ENCODE peak calls at places on chromosomes 12 and 14, in seven cellular contexts. L is testis, E is cardiac muscle cell, U is GM12865, W is fibroblast of pulmonary artery, A is A673, C is bronchial epithelial cell. Q is an unnamed sample.

GRCh38 chr12:49750027-49750977 is 8.9 kb downstream of the TMBIM6 start:
- DNase-seq in L (no peak), E (peak; percentile 76), U (peak; percentile 73), W (peak; percentile 70), A (no peak), C (peak; percentile 94), Q (peak; percentile 5)

GRCh38 chr14:77868552-77869300 is 68.8 kb downstream of the ADCK1 start:
- DNase-seq in L (no peak), E (no peak), U (no peak), W (no peak), A (no peak), C (no peak), Q (no peak)

GRCh38 chr14:54169254-54169924 is 212.8 kb upstream of the BMP4 start:
- DNase-seq in L (no peak), E (no peak), U (no peak), W (peak; percentile 23), A (no peak), C (peak; percentile 78), Q (peak; percentile 99)

GRCh38 chr14:99971929-99972747 is 93.1 kb upstream of the EVL start:
- DNase-seq in L (no peak), E (peak; percentile 14), U (peak; percentile 16), W (no peak), A (peak; percentile 39), C (no peak), Q (no peak)

GRCh38 chr12:132277374-132277801 is 52.0 kb downstream of the GALNT9 start:
- DNase-seq in L (no peak), E (no peak), U (no peak), W (no peak), A (no peak), C (peak; percentile 5), Q (no peak)

GRCh38 chr12:94305293-94305957 is 154.2 kb downstream of the CEP83 start:
- DNase-seq in L (no peak), E (peak; percentile 16), U (peak; percentile 76), W (no peak), A (no peak), C (peak; percentile 38), Q (no peak)

GRCh38 chr12:1993341-1993740 is 10.9 kb downstream of the DCP1B start:
- DNase-seq in L (no peak), E (peak; percentile 86), U (no peak), W (peak; percentile 89), A (peak; percentile 28), C (peak; percentile 96), Q (peak; percentile 78)

GRCh38 chr12:54138219-54138618 is 50.6 kb downstream of the SMUG1 start:
- DNase-seq in L (no peak), E (no peak), U (peak; percentile 9), W (no peak), A (no peak), C (no peak), Q (no peak)

GRCh38 chr12:102539651-102540553 is 59.5 kb upstream of the IGF1 start:
- DNase-seq in L (peak; percentile 41), E (peak; percentile 53), U (no peak), W (peak; percentile 34), A (no peak), C (peak; percentile 40), Q (peak; percentile 56)

GRCh38 chr14:51365241-51365940 is 125.3 kb downstream of the TMX1 start:
- DNase-seq in L (no peak), E (peak; percentile 67), U (no peak), W (peak; percentile 45), A (no peak), C (peak; percentile 49), Q (no peak)

GRCh38 chr12:58639323-58639934 is 280.9 kb downstream of the LRIG3 start:
- DNase-seq in L (no peak), E (peak; percentile 45), U (no peak), W (peak; percentile 31), A (peak; percentile 37), C (no peak), Q (no peak)

GRCh38 chr14:95389471-95390011 is 69.8 kb upstream of the CLMN start:
- DNase-seq in L (peak; percentile 53), E (peak; percentile 72), U (no peak), W (peak; percentile 73), A (no peak), C (no peak), Q (peak; percentile 5)

GRCh38 chr12:88036368-88036965 is 7.3 kb upstream of the C12orf50 start:
- DNase-seq in L (no peak), E (peak; percentile 34), U (no peak), W (peak; percentile 36), A (no peak), C (peak; percentile 83), Q (no peak)

GRCh38 chr12:30548203-30548602 is 147.5 kb downstream of the IPO8 start:
- DNase-seq in L (no peak), E (no peak), U (no peak), W (no peak), A (no peak), C (no peak), Q (no peak)

GRCh38 chr14:79732911-79733310 is 478.4 kb downstream of the DIO2 start:
- DNase-seq in L (no peak), E (peak; percentile 22), U (no peak), W (peak; percentile 17), A (peak; percentile 55), C (no peak), Q (no peak)

GRCh38 chr12:45322810-45323209 is 106.9 kb downstream of the ANO6 start:
- DNase-seq in L (no peak), E (no peak), U (no peak), W (peak; percentile 46), A (no peak), C (no peak), Q (no peak)

GRCh38 chr12:65331456-65331855 is 53.0 kb downstream of the MSRB3 start:
- DNase-seq in L (no peak), E (no peak), U (no peak), W (no peak), A (no peak), C (no peak), Q (no peak)

GRCh38 chr12:106415134-106415533 is 57.6 kb downstream of the POLR3B start:
- DNase-seq in L (no peak), E (peak; percentile 66), U (no peak), W (peak; percentile 58), A (no peak), C (peak; percentile 33), Q (peak; percentile 7)

GRCh38 chr14:71056168-71056567 is 148.9 kb downstream of the PCNX1 start:
- DNase-seq in L (no peak), E (no peak), U (no peak), W (no peak), A (no peak), C (no peak), Q (no peak)

GRCh38 chr12:107921062-107921461 is 146.6 kb downstream of the ASCL4 start:
- DNase-seq in L (no peak), E (no peak), U (no peak), W (no peak), A (no peak), C (peak; percentile 48), Q (no peak)

GRCh38 chr14:103745424-103745823 is 29.8 kb downstream of the ZFYVE21 start:
- DNase-seq in L (no peak), E (no peak), U (no peak), W (no peak), A (no peak), C (no peak), Q (no peak)

GRCh38 chr12:69095765-69096477 is 143.4 kb upstream of the CPSF6 start:
- DNase-seq in L (peak; percentile 37), E (peak; percentile 48), U (no peak), W (peak; percentile 25), A (peak; percentile 23), C (no peak), Q (no peak)

GRCh38 chr14:62185078-62185477 is 422.9 kb downstream of the SNAPC1 start:
- DNase-seq in L (no peak), E (peak; percentile 46), U (no peak), W (peak; percentile 37), A (no peak), C (no peak), Q (no peak)
- TF ChIP-seq CTCF in L (no peak), E (no peak), U (no peak), W (no peak), A (no peak), C (no peak), Q (no peak)

GRCh38 chr14:64706119-64706465 is 1.9 kb downstream of the PLEKHG3 start:
- DNase-seq in L (no peak), E (no peak), U (no peak), W (no peak), A (no peak), C (no peak), Q (no peak)
- H3K4me3 ChIP-seq in L (no peak overlapping the region), E (peak overlapping the region; percentile 67), U (no peak overlapping the region), W (no peak overlapping the region), A (peak overlapping the region; percentile 70), C (peak overlapping the region; percentile 87), Q (peak overlapping the region; percentile 82)

DNA sequence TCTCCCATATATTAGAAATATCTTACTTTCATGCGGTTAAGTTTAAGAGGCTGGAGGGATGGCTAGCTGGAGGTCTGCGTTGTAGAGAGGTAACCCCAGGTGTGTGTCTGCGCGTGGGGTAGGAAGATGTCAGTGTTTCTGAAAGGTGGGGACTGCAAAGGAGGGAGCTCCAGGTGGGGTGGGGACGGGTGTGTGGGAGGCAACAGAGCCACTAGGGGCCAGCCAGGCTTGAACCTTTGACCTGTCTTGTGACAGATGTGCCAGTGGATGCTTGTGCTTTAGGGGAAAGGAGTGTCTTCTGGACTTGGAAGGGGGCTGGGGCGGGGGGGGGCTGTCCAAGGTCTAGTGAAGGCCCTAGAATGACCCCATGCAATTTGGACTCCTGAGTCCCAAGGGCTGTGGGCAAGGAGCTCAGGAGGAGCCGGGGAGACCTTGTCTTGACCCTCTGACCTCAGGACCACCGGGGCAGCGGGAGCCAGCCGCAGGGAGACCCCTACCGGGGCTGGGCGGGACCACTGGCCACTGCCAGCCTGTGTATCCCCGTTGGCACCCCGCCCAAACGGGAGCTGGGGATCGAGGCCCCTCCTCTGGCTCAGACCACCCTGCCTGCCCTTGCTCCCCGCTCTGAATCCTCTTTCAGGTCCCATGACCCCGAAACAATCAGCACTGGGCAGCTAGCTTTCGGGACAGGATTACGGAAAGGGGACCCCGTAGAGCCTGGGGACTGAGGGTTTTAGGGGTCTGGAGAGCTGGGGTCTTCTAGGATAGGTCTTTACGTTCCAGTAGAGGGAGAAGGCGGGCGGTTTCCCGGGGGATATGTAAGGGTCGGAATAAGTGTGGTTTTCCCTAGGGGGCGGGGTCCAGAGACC is 1.1 kb downstream of the GLI1 start:
- DNase-seq in L (no peak), E (no peak), U (no peak), W (no peak), A (no peak), C (no peak), Q (no peak)
- TF ChIP-seq CTCF in L (no peak), E (no peak), U (no peak), W (no peak), A (no peak), C (no peak), Q (no peak)

GRCh38 chr14:63857467-63858030 is 4.7 kb downstream of the SYNE2 start:
- DNase-seq in L (no peak), E (no peak), U (no peak), W (no peak), A (no peak), C (peak; percentile 84), Q (no peak)

GRCh38 chr14:63854330-63854729 is 1.5 kb downstream of the SYNE2 start:
- DNase-seq in L (no peak), E (no peak), U (no peak), W (no peak), A (no peak), C (no peak), Q (no peak)

GRCh38 chr14:63853831-63854293 is 1.1 kb downstream of the SYNE2 start:
- DNase-seq in L (peak; percentile 79), E (peak; percentile 73), U (peak; percentile 74), W (peak; percentile 77), A (peak; percentile 87), C (peak; percentile 95), Q (no peak)

GRCh38 chr14:63852817-63853730 is at the start of gene SYNE2:
- DNase-seq in L (peak; percentile 79), E (peak; percentile 86), U (peak; percentile 90), W (peak; percentile 77), A (peak; percentile 89), C (peak; percentile 55), Q (no peak)

GRCh38 chr14:63855272-63855671 is 2.5 kb downstream of the SYNE2 start:
- DNase-seq in L (peak; percentile 75), E (no peak), U (no peak), W (no peak), A (no peak), C (no peak), Q (no peak)
- H3K4me3 ChIP-seq in L (no peak overlapping the region), E (no peak overlapping the region), U (no peak overlapping the region), W (peak overlapping the region; percentile 79), A (no peak overlapping the region), C (no peak overlapping the region), Q (no peak overlapping the region)

Q was measured in HFF-Myc.